ENCODE peak calls at places on chromosomes 7 and 10, in nine cellular contexts. A is IMR-90, S is fibroblast of lung, E is neural progenitor cell, B is PC-9, R is H9, C is GM23338, H is mammary epithelial cell, G is hepatocyte. W is an unnamed sample.

GRCh38 chr7:44798649-44799275 is 2.3 kb downstream of the PPIA start:
- DNase-seq in A (no peak), S (peak; percentile 29), E (no peak), B (no peak), R (no peak), C (no peak), H (no peak), G (no peak), W (peak; percentile 82)

GRCh38 chr10:88131561-88132139 is 268.2 kb downstream of the PTEN start:
- DNase-seq in A (no peak), S (peak; percentile 79), E (no peak), B (no peak), R (peak; percentile 38), C (peak; percentile 30), H (peak; percentile 93), G (no peak), W (no peak)

GRCh38 chr10:52474265-52474664 is 160.2 kb downstream of the DKK1 start:
- DNase-seq in A (no peak), S (no peak), E (no peak), B (no peak), R (no peak), C (no peak), H (no peak), G (no peak), W (no peak)

GRCh38 chr10:120827251-120827875 is 23.8 kb upstream of the WDR11 start:
- DNase-seq in A (no peak), S (no peak), E (no peak), B (no peak), R (no peak), C (no peak), H (no peak), G (no peak), W (no peak)

GRCh38 chr10:73744690-73744994 is 470 bp downstream of the SEC24C start:
- DNase-seq in A (peak; percentile 58), S (peak; percentile 64), E (peak; percentile 85), B (peak; percentile 62), R (no peak), C (peak; percentile 85), H (peak; percentile 59), G (peak; percentile 85), W (peak; percentile 84)

GRCh38 chr10:28532223-28532508 is 752 bp upstream of the WAC start:
- DNase-seq in A (no peak), S (peak; percentile 59), E (no peak), B (no peak), R (no peak), C (peak; percentile 71), H (no peak), G (no peak), W (no peak)

GRCh38 chr10:26445411-26446031 is 7.4 kb downstream of the APBB1IP start:
- DNase-seq in A (no peak), S (no peak), E (no peak), B (no peak), R (no peak), C (no peak), H (no peak), G (no peak), W (peak; percentile 43)

GRCh38 chr7:108351715-108352114 is 104.5 kb downstream of the NRCAM start:
- DNase-seq in A (no peak), S (no peak), E (no peak), B (peak; percentile 87), R (no peak), C (no peak), H (no peak), G (no peak), W (peak; percentile 68)

GRCh38 chr10:84138478-84139125 is 707 bp upstream of the GHITM start:
- DNase-seq in A (peak; percentile 22), S (no peak), E (no peak), B (peak; percentile 69), R (no peak), C (peak; percentile 32), H (no peak), G (peak; percentile 24), W (no peak)

GRCh38 chr7:5822742-5823503 is 41.5 kb upstream of the RNF216 start:
- DNase-seq in A (peak; percentile 85), S (peak; percentile 90), E (peak; percentile 96), B (peak; percentile 91), R (peak; percentile 96), C (peak; percentile 98), H (peak; percentile 90), G (peak; percentile 97), W (peak; percentile 99)

GRCh38 chr10:128377988-128378387 is 251.8 kb upstream of the MKI67 start:
- DNase-seq in A (no peak), S (no peak), E (no peak), B (no peak), R (no peak), C (no peak), H (no peak), G (peak; percentile 22), W (no peak)

GRCh38 chr10:50894312-50894711 is 8.9 kb upstream of the A1CF start:
- DNase-seq in A (no peak), S (no peak), E (no peak), B (no peak), R (no peak), C (no peak), H (no peak), G (no peak), W (no peak)

GRCh38 chr7:141221007-141221612 is 147.2 kb downstream of the TMEM178B start:
- DNase-seq in A (no peak), S (no peak), E (peak; percentile 66), B (no peak), R (no peak), C (peak; percentile 71), H (no peak), G (peak; percentile 37), W (no peak)

DNA sequence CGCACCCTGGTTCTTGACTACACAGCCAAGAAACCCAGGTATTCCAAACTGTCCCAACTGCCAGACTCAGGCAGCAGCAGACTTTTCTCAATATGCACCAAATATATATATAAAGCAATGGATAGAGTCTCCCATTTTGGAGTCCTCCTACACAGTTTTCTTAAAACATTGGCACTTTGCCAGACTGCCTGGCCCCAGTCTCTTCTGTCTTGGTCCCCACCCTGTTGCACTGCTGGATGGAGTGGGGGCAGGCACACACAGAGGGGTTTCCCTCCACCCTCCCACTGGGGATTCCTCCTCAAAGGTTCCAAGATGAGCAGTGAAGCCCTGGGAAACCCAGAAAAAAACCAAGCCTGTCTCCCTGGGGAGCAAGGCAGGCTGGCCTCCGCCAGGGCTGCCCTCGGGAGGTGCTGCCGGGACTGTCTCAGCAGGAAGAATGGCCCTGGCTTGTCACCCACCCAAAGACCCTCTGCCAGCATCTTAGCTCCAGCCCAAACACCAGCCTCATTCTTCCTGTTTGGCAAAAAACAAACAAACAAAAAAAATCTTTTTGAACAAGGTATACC is 68.0 kb downstream of the SH3PXD2A start:
- DNase-seq in A (no peak), S (no peak), E (no peak), B (no peak), R (no peak), C (no peak), H (no peak), G (no peak), W (no peak)
- H2AFZ ChIP-seq in A (no peak overlapping the region), S (no peak overlapping the region), E (no peak overlapping the region), B (no peak overlapping the region), R (no peak overlapping the region), C (no peak overlapping the region), H (no peak overlapping the region), G (no peak overlapping the region), W (no peak overlapping the region)

GRCh38 chr10:92737484-92737883 is 47.7 kb downstream of the HHEX start:
- DNase-seq in A (no peak), S (no peak), E (no peak), B (no peak), R (no peak), C (no peak), H (peak; percentile 12), G (no peak), W (no peak)

GRCh38 chr10:92735938-92736337 is 46.2 kb downstream of the HHEX start:
- DNase-seq in A (no peak), S (no peak), E (no peak), B (no peak), R (no peak), C (no peak), H (no peak), G (no peak), W (no peak)

GRCh38 chr10:92729886-92730285 is 40.1 kb downstream of the HHEX start:
- DNase-seq in A (no peak), S (no peak), E (no peak), B (no peak), R (no peak), C (peak; percentile 9), H (no peak), G (no peak), W (no peak)

GRCh38 chr10:92732958-92733357 is 43.2 kb downstream of the HHEX start:
- DNase-seq in A (no peak), S (no peak), E (no peak), B (no peak), R (no peak), C (no peak), H (no peak), G (no peak), W (no peak)

GRCh38 chr10:92734288-92734687 is 44.5 kb downstream of the HHEX start:
- DNase-seq in A (no peak), S (no peak), E (no peak), B (no peak), R (no peak), C (no peak), H (no peak), G (no peak), W (no peak)
- TF ChIP-seq CTCF in A (no peak), S (no peak), E (no peak), B (no peak), R (no peak), C (no peak), H (no peak), G (no peak), W (no peak)

DNA sequence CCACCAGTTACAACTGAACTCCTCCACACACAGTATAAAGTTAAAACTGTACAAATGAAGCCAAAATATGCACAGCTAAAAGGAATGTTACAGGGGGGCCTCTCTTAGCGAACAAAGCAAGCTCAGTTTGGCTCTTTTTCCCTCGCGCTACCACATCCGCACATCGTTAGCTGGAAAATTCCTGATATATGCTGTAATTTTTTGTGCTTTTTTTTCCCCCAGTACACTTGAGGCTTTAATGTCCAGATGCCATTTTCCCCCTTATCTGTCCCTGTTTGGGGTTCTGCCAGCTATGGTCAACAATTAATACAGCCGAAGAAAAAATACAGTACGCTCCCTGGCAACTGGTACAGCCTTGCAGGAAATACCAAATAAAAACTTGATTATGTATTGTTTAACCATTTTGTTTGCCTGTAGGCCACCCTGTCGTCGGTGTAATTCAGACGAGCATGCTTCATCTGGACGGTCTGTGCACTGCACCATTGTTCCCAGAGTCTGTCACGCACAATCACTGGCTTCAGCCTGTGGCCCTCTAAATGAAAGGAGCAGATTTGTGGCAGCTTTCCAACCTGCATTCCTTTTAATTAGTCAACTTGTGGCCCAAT is 108.1 kb upstream of the FAM133B start:
- DNase-seq in A (peak; percentile 92), S (peak; percentile 98), E (peak; percentile 13), B (no peak), R (no peak), C (no peak), H (peak; percentile 77), G (peak; percentile 49), W (peak; percentile 83)
- H2AFZ ChIP-seq in A (no peak overlapping the region), S (no peak overlapping the region), E (no peak overlapping the region), B (no peak overlapping the region), R (no peak overlapping the region), C (no peak overlapping the region), H (no peak overlapping the region), G (no peak overlapping the region), W (no peak overlapping the region)

DNA sequence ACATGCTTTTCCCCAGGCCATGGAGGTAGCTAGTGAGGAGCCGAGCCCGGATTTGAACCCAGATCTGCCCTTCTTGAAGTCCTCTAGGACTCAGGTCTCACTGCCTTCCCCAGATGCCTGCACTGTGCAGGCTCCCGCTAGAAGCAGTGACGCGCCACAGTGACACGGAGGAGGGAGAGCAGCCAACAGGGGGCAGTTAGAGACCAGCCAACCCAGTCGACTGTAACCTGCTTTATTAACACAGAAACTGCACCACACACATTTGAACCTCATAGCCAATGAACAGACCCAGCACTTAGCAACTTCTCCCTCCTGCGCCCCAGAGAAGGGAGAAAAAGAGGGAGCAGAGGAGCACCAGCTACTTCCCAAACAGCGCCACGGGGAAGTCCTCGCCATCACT is 27.4 kb downstream of the PILRA start:
- DNase-seq in A (no peak), S (no peak), E (peak; percentile 69), B (no peak), R (peak; percentile 76), C (peak; percentile 72), H (no peak), G (no peak), W (no peak)
- TF ChIP-seq CTCF in A (peak; percentile 20), S (no peak), E (peak; percentile 50), B (no peak), R (peak; percentile 56), C (peak; percentile 58), H (no peak), G (peak; percentile 15), W (no peak)